ENCODE peak calls at places on chromosomes 7 and 10, in six cellular contexts. N, G, C, H, U and B are unnamed samples.

GRCh38 chr7:149427096-149427680 is 33.7 kb downstream of the ZNF777 start:
- DNase-seq in H (no peak), C (no peak), U (no peak), G (no peak), N (no peak), B (no peak)

GRCh38 chr7:106029448-106029847 is 66.4 kb downstream of the CDHR3 start:
- DNase-seq in G (no peak), U (no peak), H (no peak), N (no peak), C (no peak), B (no peak)

GRCh38 chr7:139901840-139902370 is 72.8 kb downstream of the TBXAS1 start:
- DNase-seq in U (no peak), H (no peak), C (no peak), G (no peak), N (no peak), B (no peak)

GRCh38 chr7:85172530-85172941 is 14.3 kb downstream of the SEMA3D start:
- DNase-seq in N (no peak), G (no peak), C (no peak), H (peak; percentile 96), U (no peak), B (no peak)

GRCh38 chr10:110273474-110273873 is 31.2 kb downstream of the SMNDC1 start:
- DNase-seq in U (no peak), H (peak; percentile 88), C (peak; percentile 1), N (no peak), G (peak; percentile 6), B (peak; percentile 11)

GRCh38 chr10:30238836-30239235 is 110.2 kb downstream of the MTPAP start:
- DNase-seq in C (no peak), N (no peak), U (no peak), G (no peak), H (no peak), B (no peak)

GRCh38 chr10:110901954-110902819 is 16.8 kb downstream of the BBIP1 start:
- DNase-seq in H (peak; percentile 82), G (no peak), N (peak; percentile 8), C (no peak), U (no peak), B (no peak)

GRCh38 chr7:76155938-76156337 is 45.8 kb upstream of the SRRM3 start:
- DNase-seq in U (no peak), C (no peak), H (peak; percentile 64), G (no peak), N (peak; percentile 7), B (no peak)

GRCh38 chr7:111752022-111752582 is 189.8 kb upstream of the IMMP2L start:
- DNase-seq in C (peak; percentile 39), G (peak; percentile 51), U (peak; percentile 8), N (peak; percentile 72), H (peak; percentile 63), B (peak; percentile 35)

GRCh38 chr10:93821051-93821772 is 63.5 kb downstream of the LGI1 start:
- DNase-seq in H (peak; percentile 71), U (no peak), N (no peak), C (peak; percentile 43), G (no peak), B (no peak)